ENCODE peak calls at places on chromosome 15, in six cellular contexts. S is K562, H is HepG2, I is HCT116, Z is GM12878, Y is upper lobe of left lung. P is an unnamed sample. For H3K27me3, the result is how much of the 10 kb centered on the place peaks cover.

GRCh38 chr15:84883916-84884781 is at the start of gene SLC28A1:
- ATAC-seq in Y (peak), I (no peak), H (peak), S (peak), Z (no peak), P (no peak)

GRCh38 chr15:50764331-50765201 is 940 bp downstream of the SPPL2A start:
- ATAC-seq in I (peak), Z (peak), Y (peak), H (no peak), S (peak), P (no peak)

GRCh38 chr15:75430259-75430658 is 21.2 kb downstream of the SIN3A start:
- ATAC-seq in Z (no peak), Y (no peak), I (no peak), S (no peak), H (no peak), P (no peak)

GRCh38 chr15:89165677-89166076 is 55.7 kb downstream of the RLBP1 start:
- ATAC-seq in I (no peak), S (no peak), Z (no peak), Y (no peak), H (peak), P (no peak)

GRCh38 chr15:62610499-62610898 is 432.0 kb upstream of the TPM1 start:
- ATAC-seq in Z (no peak), Y (no peak), H (no peak), S (no peak), I (no peak), P (no peak)

GRCh38 chr15:93042211-93042610 is 46.8 kb downstream of the RGMA start:
- ATAC-seq in H (no peak), I (no peak), Z (no peak), Y (no peak), S (no peak), P (no peak)

GRCh38 chr15:79824321-79824720 is 72.5 kb downstream of the MTHFS start:
- ATAC-seq in Y (no peak), Z (no peak), I (no peak), S (no peak), H (no peak), P (no peak)

GRCh38 chr15:36109943-36110658 is 469.3 kb upstream of the CDIN1 start:
- ATAC-seq in I (no peak), Y (peak), H (no peak), Z (no peak), S (no peak), P (no peak)

GRCh38 chr15:38521316-38521715 is 43.3 kb downstream of the RASGRP1 start:
- ATAC-seq in Z (no peak), H (no peak), I (no peak), S (no peak), Y (no peak), P (no peak)

GRCh38 chr15:27671794-27672438 is 427.2 kb downstream of the OCA2 start:
- ATAC-seq in Y (no peak), Z (no peak), H (no peak), I (no peak), S (no peak), P (no peak)

GRCh38 chr15:34279341-34279740 is 54.5 kb downstream of the EMC4 start:
- ATAC-seq in I (no peak), Z (no peak), S (no peak), Y (peak), H (no peak), P (no peak)

GRCh38 chr15:98737122-98737521 is 88.8 kb downstream of the IGF1R start:
- ATAC-seq in I (no peak), Z (no peak), Y (no peak), H (no peak), S (no peak), P (no peak)

GRCh38 chr15:63109498-63110290 is 12.0 kb upstream of the LACTB start:
- ATAC-seq in H (no peak), I (no peak), Y (no peak), S (peak), Z (no peak), P (no peak)

GRCh38 chr15:100190675-100191074 is 151.1 kb downstream of the ADAMTS17 start:
- ATAC-seq in Y (no peak), H (no peak), I (no peak), S (no peak), Z (no peak), P (no peak)

GRCh38 chr15:38555686-38556334 is 8.8 kb downstream of the RASGRP1 start:
- ATAC-seq in Y (no peak), H (no peak), I (no peak), S (no peak), Z (peak), P (no peak)

GRCh38 chr15:28977377-28978010 is 91.7 kb downstream of the APBA2 start:
- ATAC-seq in Z (no peak), I (peak), H (no peak), Y (peak), S (no peak), P (peak)

DNA sequence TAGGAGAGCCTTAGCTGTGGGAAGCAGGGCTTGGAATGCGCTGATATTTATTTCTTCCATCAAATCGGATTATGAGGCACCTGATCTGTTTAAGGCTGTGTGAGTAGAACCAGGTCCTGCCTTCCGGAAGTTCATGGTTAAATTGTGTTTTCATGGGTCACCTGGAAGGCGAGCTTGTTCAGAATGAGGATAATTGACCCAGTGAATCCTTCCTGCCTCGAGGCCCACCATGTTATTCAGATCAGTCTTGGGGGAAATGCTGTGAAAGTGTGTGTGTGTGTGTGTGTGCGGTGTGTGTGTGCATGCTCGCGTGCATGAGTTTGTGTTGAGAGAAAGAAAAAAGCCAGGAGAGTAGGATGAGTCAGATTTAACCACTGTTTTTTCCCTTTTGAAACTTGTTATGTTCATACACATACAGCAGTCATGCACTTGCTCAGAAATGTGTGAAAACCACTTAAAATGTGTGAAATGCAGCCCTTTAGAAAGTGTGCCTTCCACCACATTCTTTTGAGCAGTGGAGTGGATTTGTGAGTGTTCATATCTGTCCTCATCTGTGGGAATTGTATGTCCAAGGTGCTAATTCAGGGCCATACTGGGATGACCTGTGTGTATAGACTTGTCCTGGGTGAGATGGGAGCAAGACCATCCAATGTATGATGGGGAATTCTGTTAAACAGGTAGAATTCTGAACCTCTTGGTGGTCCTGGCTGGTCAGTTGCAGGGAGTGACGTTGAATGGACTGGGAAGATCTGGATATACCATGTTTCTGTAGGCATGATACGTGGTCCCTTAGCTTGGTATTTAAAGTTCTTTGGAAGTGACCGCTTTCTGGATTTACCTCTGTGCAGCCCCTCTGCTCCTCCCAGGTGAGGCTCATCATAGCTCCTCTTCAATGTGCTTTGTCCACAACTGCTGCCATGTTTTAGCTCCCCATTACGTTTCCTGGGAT is 36.9 kb downstream of the SMAD3 start:
- ATAC-seq in Z (peak), H (no peak), I (no peak), S (no peak), Y (no peak), P (no peak)
- TF ChIP-seq POLR2AphosphoS5 in Z (peak), H (no peak), I (no peak), S (no peak), Y (no peak), P (no peak)

DNA sequence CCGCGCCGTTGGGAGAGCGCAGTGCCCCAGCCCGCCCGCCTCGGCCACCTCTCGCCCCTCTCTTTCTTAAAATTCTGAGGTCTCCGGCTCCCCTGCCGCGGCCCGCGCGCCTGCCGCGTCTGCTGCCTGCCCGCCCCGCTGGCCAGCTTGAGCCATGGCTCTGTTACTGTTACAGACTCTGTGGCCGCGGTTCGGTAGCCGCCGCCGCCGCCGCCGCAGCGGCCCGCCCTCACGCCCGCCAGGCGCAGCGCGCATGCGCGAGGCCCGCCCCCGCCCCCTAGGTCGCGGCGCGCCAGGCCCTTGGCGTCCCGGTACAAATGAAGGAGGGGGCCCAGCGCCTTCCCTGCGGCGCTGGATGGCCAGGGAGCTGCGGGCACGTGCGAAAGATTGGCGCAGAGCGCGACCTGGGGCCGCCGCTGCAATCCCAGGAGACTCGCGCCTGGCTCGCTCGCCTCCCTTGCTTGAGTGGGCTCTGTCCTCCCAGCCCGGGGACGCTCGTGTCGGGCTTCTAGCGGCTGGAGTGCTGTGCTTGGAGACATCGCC is at the start of gene ONECUT1:
- ATAC-seq in I (peak), H (peak), S (peak), Z (peak), Y (peak), P (peak)
- H3K27me3 ChIP-seq in I (under half), H (under half), S (under half), Z (under half), Y (half or more), P (half or more)

GRCh38 chr15:82968066-82968465 is 15.5 kb upstream of the HOMER2 start:
- ATAC-seq in S (peak), I (no peak), H (no peak), Z (no peak), Y (no peak), P (no peak)
- TF ChIP-seq POLR2A in S (no peak), I (no peak), H (no peak), Z (no peak), Y (no peak), P (no peak)

DNA sequence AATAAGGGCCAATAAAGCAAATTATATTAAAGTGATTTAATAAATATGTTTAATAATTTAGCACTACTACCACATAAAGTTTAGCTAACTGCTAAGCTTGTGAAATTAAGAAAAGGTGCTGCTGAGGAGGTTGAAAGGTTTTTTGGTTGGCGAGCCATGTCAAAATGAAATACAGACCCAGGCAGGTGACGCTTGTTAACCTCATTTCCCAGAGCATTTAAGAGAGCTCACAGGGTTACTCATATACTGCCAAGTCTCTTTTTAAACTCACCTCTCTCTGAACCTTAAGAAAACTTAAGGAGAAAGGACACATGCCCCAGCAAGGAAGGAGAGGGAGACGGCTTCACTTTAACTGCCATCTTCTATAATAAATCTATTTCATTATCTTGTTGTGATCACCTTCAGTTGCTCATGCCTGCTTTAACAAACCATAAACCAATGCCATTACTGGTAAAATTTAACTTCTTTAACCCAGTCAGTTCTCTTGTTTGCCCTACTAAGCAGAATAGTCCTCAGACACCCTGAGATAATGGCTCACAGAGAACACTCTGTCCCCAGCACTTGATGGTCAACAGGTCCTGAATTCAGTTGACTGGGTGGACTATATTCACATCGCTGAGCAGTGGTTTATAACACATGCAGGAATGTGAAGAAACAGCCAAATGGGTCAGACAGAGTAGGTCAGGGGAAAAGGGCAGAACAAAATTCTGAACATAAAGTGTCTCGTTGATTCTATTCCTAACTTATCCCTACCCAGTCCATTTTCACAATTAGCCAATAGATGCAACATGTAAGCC is 540.1 kb downstream of the UNC13C start:
- ATAC-seq in H (no peak), S (no peak), Z (peak), I (no peak), Y (no peak), P (peak)
- TF ChIP-seq POLR2AphosphoS5 in H (no peak), S (no peak), Z (no peak), I (no peak), Y (no peak), P (no peak)

DNA sequence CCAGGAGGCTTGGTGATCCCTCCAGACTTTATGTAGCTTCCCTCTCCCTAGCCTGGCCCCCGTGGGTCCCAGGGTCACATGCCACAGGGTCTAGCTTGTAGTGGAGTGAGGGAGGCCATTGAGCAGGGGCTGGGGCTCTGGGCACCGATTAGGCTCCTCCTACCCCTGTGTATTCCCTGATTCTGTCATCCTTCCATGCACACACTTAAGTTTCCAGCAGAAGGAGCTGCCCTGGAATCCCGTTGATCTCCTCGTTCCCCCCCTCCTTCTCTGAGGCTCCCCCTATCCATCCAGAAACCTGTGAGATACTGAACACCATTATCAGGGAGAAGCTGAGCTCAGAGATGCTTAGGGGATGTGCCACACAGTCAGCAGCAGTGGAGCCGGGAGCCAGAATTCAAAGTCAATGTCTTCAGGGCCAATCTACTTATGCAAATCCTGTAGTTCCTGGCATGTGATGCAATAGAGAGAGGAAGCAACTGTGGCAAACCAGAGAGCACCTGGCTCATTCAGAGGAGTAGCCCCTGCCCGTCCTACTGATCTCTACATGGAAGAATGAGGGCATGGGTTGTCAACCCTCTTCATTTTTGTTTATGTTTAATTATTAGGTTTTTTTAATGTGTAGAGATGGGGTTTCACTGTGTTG is 17.3 kb downstream of the CCDC33 start:
- ATAC-seq in H (no peak), Z (peak), I (peak), S (no peak), Y (no peak), P (no peak)
- H3K27me3 ChIP-seq in H (under half), Z (under half), I (under half), S (half or more), Y (under half), P (under half)

DNA sequence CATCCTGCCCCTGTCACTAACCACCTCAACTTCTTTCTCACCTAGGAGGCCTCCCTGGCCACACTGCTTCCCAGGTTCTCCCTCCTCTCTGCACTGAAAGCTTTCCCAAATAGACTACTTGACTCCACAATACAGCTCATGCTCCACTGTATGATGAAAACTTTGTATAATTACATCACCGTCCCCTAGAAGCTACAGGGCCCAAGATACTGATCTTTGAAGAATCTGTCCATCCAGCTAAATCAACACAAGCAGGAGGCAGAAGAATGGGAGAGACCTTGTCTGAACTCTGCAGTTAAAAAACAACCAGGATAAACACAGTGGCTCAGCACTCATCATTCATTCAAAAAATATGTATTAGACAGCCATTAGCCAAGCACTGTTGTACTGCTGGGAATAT is 26.4 kb upstream of the RPS17 start:
- ATAC-seq in S (peak), H (peak), Y (no peak), Z (no peak), I (no peak), P (no peak)
- TF ChIP-seq POLR2A in S (no peak), H (no peak), Y (no peak), Z (no peak), I (no peak), P (no peak)

GRCh38 chr15:64985382-64986033 is 4.2 kb downstream of the SPG21 start:
- ATAC-seq in Z (no peak), S (no peak), I (no peak), H (no peak), Y (peak), P (no peak)
- TF ChIP-seq POLR2AphosphoS5 in Z (no peak), S (no peak), I (no peak), H (no peak), Y (peak), P (no peak)

DNA sequence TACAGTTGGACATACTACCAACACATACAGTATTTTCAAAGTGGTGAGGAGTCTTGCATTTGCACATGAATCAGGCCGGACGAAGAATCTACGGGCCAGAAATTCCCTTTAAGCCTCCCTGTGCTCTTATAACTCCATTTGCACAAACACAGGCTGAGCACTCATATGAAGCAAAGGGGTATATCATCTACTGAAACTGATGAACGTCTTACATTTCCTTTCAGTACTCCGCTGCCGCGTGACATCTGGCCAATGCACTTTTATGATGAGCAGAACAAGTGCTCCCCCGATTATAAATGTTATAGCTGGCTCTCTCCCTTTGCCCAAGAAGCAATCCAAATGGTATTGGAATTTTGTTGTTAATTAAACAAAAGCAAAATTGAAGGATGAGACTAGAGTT is 110.3 kb upstream of the ICE2 start:
- ATAC-seq in H (no peak), Y (no peak), I (no peak), S (no peak), Z (peak), P (no peak)
- H3K27me3 ChIP-seq in H (under half), Y (under half), I (under half), S (under half), Z (under half), P (under half)

GRCh38 chr15:58987501-58988010 is at the start of gene RNF111:
- ATAC-seq in Y (peak), H (peak), I (peak), Z (peak), S (peak), P (peak)
- TF ChIP-seq POLR2A in Y (no peak), H (peak), I (no peak), Z (peak), S (peak), P (peak)

GRCh38 chr15:87722941-87723691 is 533.4 kb downstream of the NTRK3 start:
- ATAC-seq in Y (no peak), H (no peak), Z (no peak), I (no peak), S (no peak), P (no peak)
- TF ChIP-seq POLR2AphosphoS5 in Y (no peak), H (no peak), Z (no peak), I (no peak), S (no peak), P (no peak)

P was measured in gastroesophageal sphincter.